ENCODE peak calls at places on chromosomes 4 and X, in four cellular contexts. I, B, D and F are unnamed samples.

GRCh38 chr4:110514889-110515479 is 39.0 kb downstream of the ENPEP start:
- DNase-seq in B (peak; percentile 34), D (peak; percentile 30), I (peak; percentile 18), F (no peak)

GRCh38 chr4:119207051-119207450 is 5.5 kb upstream of the USP53 start:
- DNase-seq in D (no peak), I (no peak), B (no peak), F (no peak)

GRCh38 chrX:116824785-116825184 is 362.0 kb upstream of the CT83 start:
- DNase-seq in I (no peak), B (no peak), D (no peak), F (no peak)

GRCh38 chr4:140254656-140255299 is 100.8 kb upstream of the MAML3 start:
- DNase-seq in B (no peak), D (no peak), I (no peak), F (no peak)

GRCh38 chrX:38768079-38768478 is 33.2 kb upstream of the MID1IP1 start:
- DNase-seq in I (no peak), D (no peak), B (no peak), F (peak; percentile 1)

GRCh38 chr4:48329193-48329592 is 12.1 kb upstream of the SLAIN2 start:
- DNase-seq in I (no peak), B (no peak), D (peak; percentile 62), F (no peak)

GRCh38 chrX:9312922-9313867 is 151.7 kb upstream of the TBL1X start:
- DNase-seq in B (peak; percentile 15), I (peak; percentile 65), D (peak; percentile 13), F (peak; percentile 12)

GRCh38 chr4:23022032-23022431 is 329.3 kb downstream of the GBA3 start:
- DNase-seq in I (no peak), D (no peak), B (no peak), F (no peak)

GRCh38 chrX:142978130-142978684 is 47.5 kb upstream of the SPANXN4 start:
- DNase-seq in D (no peak), B (no peak), I (no peak), F (no peak)

GRCh38 chrX:85375333-85375738 is 4.1 kb downstream of the POF1B start:
- DNase-seq in B (no peak), I (no peak), D (no peak), F (no peak)

GRCh38 chr4:174709531-174709930 is 119.5 kb downstream of the GLRA3 start:
- DNase-seq in B (no peak), I (no peak), D (no peak), F (no peak)

GRCh38 chr4:13294961-13295605 is 189.1 kb downstream of the RAB28 start:
- DNase-seq in B (no peak), D (peak; percentile 79), I (peak; percentile 2), F (no peak)

GRCh38 chr4:150889306-150889705 is 125.8 kb downstream of the LRBA start:
- DNase-seq in B (no peak), D (no peak), I (no peak), F (no peak)

GRCh38 chrX:41025926-41026325 is 59.3 kb upstream of the USP9X start:
- DNase-seq in B (no peak), D (no peak), I (no peak), F (no peak)

GRCh38 chr4:150495550-150495949 is 86.4 kb upstream of the MAB21L2 start:
- DNase-seq in I (no peak), B (no peak), D (no peak), F (no peak)

GRCh38 chrX:46165411-46165810 is 379.8 kb downstream of the ZNF674 start:
- DNase-seq in B (no peak), I (no peak), D (no peak), F (no peak)

GRCh38 chr4:46146993-46147392 is 23.1 kb upstream of the GABRG1 start:
- DNase-seq in B (no peak), D (peak; percentile 6), I (no peak), F (no peak)

GRCh38 chr4:160983035-160983434 is 1180.8 kb downstream of the FSTL5 start:
- DNase-seq in D (no peak), I (no peak), B (no peak), F (no peak)

GRCh38 chr4:119130365-119131065 is 5.1 kb upstream of the MYOZ2 start:
- DNase-seq in D (no peak), B (no peak), I (no peak), F (no peak)

GRCh38 chrX:87873347-87873941 is 355.8 kb downstream of the KLHL4 start:
- DNase-seq in D (peak; percentile 0), B (no peak), I (no peak), F (no peak)

GRCh38 chr4:183430317-183430986 is 14.0 kb upstream of the CDKN2AIP start:
- DNase-seq in B (no peak), D (no peak), I (no peak), F (no peak)

GRCh38 chr4:54683616-54684346 is 26.0 kb downstream of the KIT start:
- DNase-seq in I (no peak), D (peak; percentile 13), B (peak; percentile 37), F (peak; percentile 13)

GRCh38 chr4:166014411-166014810 is 141.4 kb downstream of the TLL1 start:
- DNase-seq in D (peak; percentile 12), B (no peak), I (no peak), F (peak; percentile 27)

GRCh38 chr4:158873795-158874359 is 105.1 kb downstream of the FNIP2 start:
- DNase-seq in D (peak; percentile 5), B (peak; percentile 15), I (no peak), F (peak; percentile 79)

GRCh38 chrX:150575415-150575814 is 7.0 kb downstream of the MTM1 start:
- DNase-seq in D (no peak), B (peak; percentile 72), I (no peak), F (no peak)

GRCh38 chr4:160928482-160928881 is 1235.3 kb downstream of the FSTL5 start:
- DNase-seq in B (no peak), I (no peak), D (no peak), F (no peak)

GRCh38 chr4:173518419-173519102 is 11.5 kb downstream of the HAND2 start:
- DNase-seq in B (no peak), I (no peak), D (no peak), F (no peak)

GRCh38 chr4:183770900-183771299 is 111.8 kb downstream of the TRAPPC11 start:
- DNase-seq in B (no peak), I (no peak), D (no peak), F (no peak)

GRCh38 chrX:40581333-40581910 is 652 bp downstream of the ATP6AP2 start:
- DNase-seq in D (no peak), I (no peak), B (no peak), F (no peak)

GRCh38 chr4:168630445-168631187 is 133.8 kb downstream of the PALLD start:
- DNase-seq in D (no peak), I (no peak), B (no peak), F (peak; percentile 47)

GRCh38 chrX:2320580-2321327 is 180.0 kb downstream of the DHRSX start:
- DNase-seq in D (peak; percentile 97), B (no peak), I (no peak), F (no peak)

GRCh38 chr4:113673450-113673849 is 88.1 kb downstream of the CAMK2D start:
- DNase-seq in D (no peak), I (no peak), B (peak; percentile 19), F (no peak)

GRCh38 chr4:41399191-41399590 is 138.8 kb upstream of the LIMCH1 start:
- DNase-seq in B (no peak), D (no peak), I (no peak), F (no peak)

GRCh38 chr4:56804551-56804950 is 16.9 kb downstream of the SPINK2 start:
- DNase-seq in B (no peak), D (no peak), I (no peak), F (no peak)

GRCh38 chrX:108304210-108304609 is 134.0 kb downstream of the COL4A6 start:
- DNase-seq in B (no peak), D (no peak), I (peak; percentile 13), F (no peak)

GRCh38 chrX:78029663-78030062 is 60.2 kb upstream of the PGAM4 start:
- DNase-seq in I (no peak), B (no peak), D (peak; percentile 11), F (no peak)

GRCh38 chrX:133094098-133094731 is 2.7 kb downstream of the USP26 start:
- DNase-seq in D (no peak), I (no peak), B (no peak), F (no peak)

GRCh38 chr4:137677851-137678250 is 145.6 kb upstream of the PCDH18 start:
- DNase-seq in B (no peak), D (no peak), I (no peak), F (no peak)
- TF ChIP-seq TCF7L2 in B (no peak), D (no peak), I (no peak), F (no peak)

GRCh38 chr4:15245006-15245530 is 182.8 kb upstream of the C1QTNF7 start:
- DNase-seq in D (no peak), I (no peak), B (no peak), F (no peak)

GRCh38 chr4:15240764-15241163 is 187.1 kb upstream of the C1QTNF7 start:
- DNase-seq in D (no peak), B (no peak), I (no peak), F (no peak)

GRCh38 chr4:15239866-15240265 is 188.0 kb upstream of the C1QTNF7 start:
- DNase-seq in B (no peak), D (no peak), I (no peak), F (no peak)

GRCh38 chr4:15241946-15242345 is 185.9 kb upstream of the C1QTNF7 start:
- DNase-seq in D (no peak), B (no peak), I (no peak), F (no peak)

DNA sequence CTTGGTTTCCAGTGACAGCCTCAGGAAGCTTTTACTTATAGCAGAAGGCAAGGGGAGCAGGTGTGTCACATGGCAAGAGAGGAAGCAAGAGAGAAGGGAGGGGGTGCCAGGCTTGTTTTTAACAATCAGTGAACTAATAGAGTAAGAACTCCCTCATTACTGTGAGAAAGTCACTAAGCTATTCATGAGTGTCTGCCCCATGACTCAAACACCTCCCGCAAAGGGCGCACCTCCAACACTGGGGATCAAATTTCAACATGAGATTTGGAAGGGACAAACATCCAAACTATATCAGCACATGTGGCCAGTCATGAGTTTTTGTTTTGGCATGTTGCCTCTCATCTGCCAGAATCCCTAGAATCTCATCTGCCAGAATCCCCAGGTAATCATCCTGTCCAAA is 183.5 kb upstream of the C1QTNF7 start:
- DNase-seq in D (no peak), I (no peak), B (no peak), F (no peak)
- TF ChIP-seq POLR2AphosphoS5 in D (no peak), I (no peak), B (no peak), F (no peak)

GRCh38 chrX:119468930-119469635 is 839 bp downstream of the SLC25A5 start:
- DNase-seq in B (peak; percentile 44), D (peak; percentile 45), I (peak; percentile 73), F (no peak)

GRCh38 chrX:119466970-119467369 is 1.3 kb upstream of the SLC25A5 start:
- DNase-seq in D (no peak), B (no peak), I (no peak), F (no peak)

GRCh38 chrX:119467842-119468185 is 430 bp upstream of the SLC25A5 start:
- DNase-seq in B (no peak), D (no peak), I (no peak), F (no peak)

GRCh38 chrX:119467433-119467832 is 811 bp upstream of the SLC25A5 start:
- DNase-seq in I (no peak), D (no peak), B (no peak), F (no peak)

GRCh38 chrX:119468186-119468929 is at the start of gene SLC25A5:
- DNase-seq in D (peak; percentile 75), B (no peak), I (peak; percentile 86), F (no peak)
- TF ChIP-seq REST in D (no peak), B (no peak), I (no peak), F (no peak)

GRCh38 chr4:141255016-141255415 is 34.3 kb downstream of the ZNF330 start:
- DNase-seq in I (no peak), B (no peak), D (no peak), F (no peak)
- TF ChIP-seq TCF7L2 in I (no peak), B (no peak), D (no peak), F (no peak)